ENCODE peak calls at places on chromosomes 7 and 10, in nine cellular contexts. U is stimulated activated naive B cell treated with anti-CD40 and anti-IgM and Interleukin-4, amounts not matched to agents 10 μg/mL and 1 μg/mL and 100 μg/mL, for 72 hours; B is choroid plexus epithelial cell; F is CD8-positive, alpha-beta T cell; G is hippocampal formation; C is HFF-Myc; Z is CD4-positive, alpha-beta T cell; M is activated T-helper 1 cell treated with anti-CD3 and anti-CD28 coated beads, Interleukin-2, amount 50 U/mL, for 16 hours; W is renal cortical epithelial cell. J is an unnamed sample.

GRCh38 chr10:48255722-48256121 is 18.8 kb downstream of the FRMPD2 start:
- DNase-seq in U (no peak), B (no peak), F (no peak), G (no peak), C (no peak), Z (no peak), M (no peak), W (no peak), J (no peak)

GRCh38 chr7:22660732-22661131 is 66.3 kb upstream of the IL6 start:
- DNase-seq in U (no peak), B (no peak), F (no peak), G (no peak), C (no peak), Z (no peak), M (no peak), W (no peak), J (no peak)

GRCh38 chr7:105139381-105139780 is 125.4 kb downstream of the KMT2E start:
- DNase-seq in U (no peak), B (no peak), F (no peak), G (no peak), C (no peak), Z (no peak), M (no peak), W (no peak), J (no peak)

GRCh38 chr10:51743146-51743545 is 43.8 kb upstream of the CSTF2T start:
- DNase-seq in U (peak), B (peak), F (no peak), G (no peak), C (no peak), Z (no peak), M (no peak), W (no peak), J (no peak)

GRCh38 chr10:85926136-85926535 is 440.5 kb downstream of the GRID1 start:
- DNase-seq in U (no peak), B (no peak), F (no peak), G (no peak), C (no peak), Z (no peak), M (no peak), W (no peak), J (no peak)

GRCh38 chr10:24762161-24762924 is 38.7 kb upstream of the ARHGAP21 start:
- DNase-seq in U (no peak), B (peak), F (no peak), G (no peak), C (no peak), Z (no peak), M (no peak), W (peak), J (no peak)

GRCh38 chr10:107561136-107561650 is 396.7 kb upstream of the SORCS1 start:
- DNase-seq in U (no peak), B (no peak), F (no peak), G (no peak), C (no peak), Z (no peak), M (no peak), W (peak), J (no peak)

GRCh38 chr10:102610499-102610898 is 33.8 kb upstream of the TRIM8 start:
- DNase-seq in U (no peak), B (no peak), F (no peak), G (no peak), C (no peak), Z (no peak), M (no peak), W (peak), J (no peak)

GRCh38 chr10:96636546-96636945 is 49.7 kb upstream of the TM9SF3 start:
- DNase-seq in U (no peak), B (no peak), F (no peak), G (no peak), C (no peak), Z (no peak), M (no peak), W (peak), J (no peak)

GRCh38 chr10:113329121-113329596 is 223.7 kb upstream of the HABP2 start:
- DNase-seq in U (no peak), B (peak), F (no peak), G (no peak), C (no peak), Z (no peak), M (no peak), W (peak), J (no peak)

GRCh38 chr7:106045592-106045991 is 66.5 kb downstream of the SYPL1 start:
- DNase-seq in U (no peak), B (peak), F (no peak), G (no peak), C (no peak), Z (no peak), M (no peak), W (no peak), J (no peak)

GRCh38 chr10:121904888-121905287 is 22.9 kb downstream of the ATE1 start:
- DNase-seq in U (no peak), B (no peak), F (no peak), G (no peak), C (no peak), Z (no peak), M (no peak), W (no peak), J (no peak)

GRCh38 chr10:51117053-51117660 is 42.9 kb downstream of the PRKG1 start:
- DNase-seq in U (no peak), B (no peak), F (no peak), G (no peak), C (no peak), Z (no peak), M (no peak), W (peak), J (no peak)

GRCh38 chr10:50325449-50326188 is 74.3 kb upstream of the ASAH2 start:
- DNase-seq in U (no peak), B (peak), F (no peak), G (no peak), C (peak), Z (no peak), M (no peak), W (peak), J (peak)

GRCh38 chr10:15168296-15168780 is at the start of gene NMT2:
- DNase-seq in U (peak), B (no peak), F (no peak), G (peak), C (peak), Z (no peak), M (no peak), W (peak), J (no peak)

GRCh38 chr7:30143748-30144251 is 9.0 kb downstream of the MTURN start:
- DNase-seq in U (no peak), B (peak), F (no peak), G (no peak), C (no peak), Z (no peak), M (no peak), W (peak), J (no peak)

GRCh38 chr7:98870071-98870651 is 347 bp upstream of the TMEM130 start:
- DNase-seq in U (peak), B (peak), F (peak), G (peak), C (no peak), Z (peak), M (peak), W (no peak), J (no peak)

GRCh38 chr7:42739591-42739990 is 172.3 kb downstream of the C7orf25 start:
- DNase-seq in U (no peak), B (no peak), F (no peak), G (no peak), C (no peak), Z (no peak), M (no peak), W (no peak), J (no peak)

GRCh38 chr10:35236739-35237138 is 99.6 kb upstream of the CCNY start:
- DNase-seq in U (no peak), B (peak), F (no peak), G (no peak), C (no peak), Z (no peak), M (no peak), W (no peak), J (no peak)

GRCh38 chr10:101829561-101830315 is 11.5 kb upstream of the OGA start:
- DNase-seq in U (peak), B (peak), F (peak), G (no peak), C (no peak), Z (peak), M (peak), W (no peak), J (peak)

GRCh38 chr10:122344741-122345258 is 29.7 kb upstream of the PLEKHA1 start:
- DNase-seq in U (no peak), B (peak), F (no peak), G (peak), C (no peak), Z (no peak), M (no peak), W (peak), J (peak)

GRCh38 chr7:132403465-132404110 is 172.7 kb downstream of the PLXNA4 start:
- DNase-seq in U (no peak), B (no peak), F (no peak), G (no peak), C (no peak), Z (no peak), M (no peak), W (no peak), J (no peak)

GRCh38 chr7:115122388-115122787 is 200.5 kb downstream of the MDFIC start:
- DNase-seq in U (no peak), B (no peak), F (no peak), G (no peak), C (no peak), Z (no peak), M (no peak), W (no peak), J (no peak)

GRCh38 chr7:131265227-131265626 is 62.4 kb upstream of the MKLN1 start:
- DNase-seq in U (peak), B (no peak), F (no peak), G (peak), C (no peak), Z (no peak), M (no peak), W (no peak), J (no peak)

GRCh38 chr10:2994562-2994961 is 72.8 kb upstream of the PFKP start:
- DNase-seq in U (no peak), B (peak), F (no peak), G (no peak), C (peak), Z (no peak), M (no peak), W (peak), J (no peak)